ENCODE peak calls at places on chromosomes 5 and 9, in eight cellular contexts. Q is heart right ventricle, L is AG09319, Z is endothelial cell, K is epithelial cell of esophagus, B is body of pancreas, M is fibroblast of mammary gland, V is GM10248. T is an unnamed sample.

GRCh38 chr9:111187376-111187775 is 142.6 kb downstream of the OR2K2 start:
- DNase-seq in L (no peak), K (no peak), Z (no peak), V (no peak), B (no peak), M (no peak), Q (no peak), T (no peak)

GRCh38 chr5:119270955-119271757 is 84.7 kb upstream of the TNFAIP8 start:
- DNase-seq in B (peak; percentile 38), Z (no peak), Q (no peak), V (no peak), K (no peak), L (no peak), M (no peak), T (peak; percentile 46)

GRCh38 chr9:136689108-136689460 is 1.8 kb upstream of the AGPAT2 start:
- DNase-seq in M (no peak), Q (no peak), L (no peak), V (no peak), K (no peak), B (no peak), Z (no peak), T (no peak)

GRCh38 chr9:132662152-132662945 is 7.4 kb downstream of the DDX31 start:
- DNase-seq in Z (no peak), K (no peak), Q (no peak), B (no peak), M (no peak), L (no peak), V (no peak), T (no peak)

GRCh38 chr5:96691503-96692303 is 29.5 kb downstream of the CAST start:
- DNase-seq in L (peak; percentile 44), V (no peak), B (no peak), Q (no peak), M (no peak), Z (no peak), K (peak; percentile 57), T (peak; percentile 74)

GRCh38 chr5:156402387-156402921 is 75.5 kb downstream of the SGCD start:
- DNase-seq in Z (no peak), Q (no peak), L (no peak), M (no peak), B (no peak), V (peak; percentile 74), K (peak; percentile 68), T (peak; percentile 58)

GRCh38 chr9:98208635-98209034 is 16.2 kb upstream of the CORO2A start:
- DNase-seq in M (no peak), Q (no peak), L (no peak), V (no peak), Z (no peak), B (no peak), K (no peak), T (no peak)

GRCh38 chr5:149381986-149382338 is 2.9 kb upstream of the IL17B start:
- DNase-seq in L (no peak), M (peak; percentile 69), B (peak; percentile 73), K (peak; percentile 63), Q (peak; percentile 88), Z (peak; percentile 91), V (peak; percentile 89), T (peak; percentile 78)

GRCh38 chr9:86589273-86589672 is 235.1 kb upstream of the TUT7 start:
- DNase-seq in Q (no peak), K (no peak), M (no peak), Z (peak; percentile 17), B (no peak), L (no peak), V (no peak), T (no peak)

GRCh38 chr5:154467655-154468354 is 10.2 kb downstream of the HAND1 start:
- DNase-seq in L (no peak), V (peak; percentile 86), Q (peak; percentile 76), Z (peak; percentile 86), M (peak; percentile 62), B (peak; percentile 78), K (peak; percentile 72), T (peak; percentile 83)

GRCh38 chr5:137446611-137447010 is 52.5 kb downstream of the SPOCK1 start:
- DNase-seq in V (no peak), M (no peak), Z (no peak), Q (no peak), L (no peak), K (no peak), B (no peak), T (peak; percentile 14)

GRCh38 chr5:61754792-61755191 is 422.7 kb downstream of the ZSWIM6 start:
- DNase-seq in L (no peak), B (no peak), M (no peak), K (no peak), Q (no peak), V (no peak), Z (no peak), T (no peak)

DNA sequence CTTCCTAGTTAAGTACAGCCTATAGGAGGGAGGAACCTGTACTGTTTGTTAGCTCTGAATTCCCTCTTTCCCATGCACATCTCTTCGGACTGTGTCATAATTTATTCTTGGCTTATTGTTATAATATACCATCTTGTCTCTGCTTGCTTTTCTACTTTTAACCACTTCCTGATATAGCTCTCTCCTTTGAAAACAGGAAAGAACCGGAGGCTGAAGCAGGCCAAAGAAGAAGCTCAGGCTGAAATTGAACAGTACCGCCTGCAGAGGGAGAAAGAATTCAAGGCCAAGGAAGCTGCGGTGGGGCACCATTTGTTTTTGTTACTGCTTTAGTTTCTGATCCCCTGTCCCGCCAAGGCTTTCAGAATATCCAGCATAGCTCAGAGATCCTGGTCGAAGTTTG is 4.8 kb downstream of the ATP6V1G1 start:
- DNase-seq in Q (peak; percentile 26), M (peak; percentile 37), Z (peak; percentile 33), B (no peak), L (no peak), K (peak; percentile 86), V (peak; percentile 37), T (no peak)
- TF ChIP-seq CTCF in Q (peak; percentile 35), M (peak; percentile 34), Z (no peak), B (no peak), L (no peak), K (peak; percentile 63), V (peak; percentile 27), T (no peak)

GRCh38 chr5:16588434-16589214 is 28.2 kb downstream of the RETREG1 start:
- DNase-seq in M (no peak), K (no peak), V (no peak), B (no peak), Q (no peak), Z (no peak), L (no peak), T (no peak)

GRCh38 chr5:16580382-16580781 is 36.4 kb downstream of the RETREG1 start:
- DNase-seq in K (no peak), Q (peak; percentile 21), Z (no peak), V (no peak), B (no peak), M (no peak), L (no peak), T (no peak)

GRCh38 chr5:16589658-16590057 is 27.1 kb downstream of the RETREG1 start:
- DNase-seq in V (no peak), L (no peak), M (no peak), Z (no peak), B (no peak), Q (no peak), K (no peak), T (no peak)

GRCh38 chr5:16582081-16582480 is 34.7 kb downstream of the RETREG1 start:
- DNase-seq in B (no peak), Z (no peak), Q (no peak), K (peak; percentile 68), L (no peak), V (no peak), M (peak; percentile 16), T (no peak)

GRCh38 chr5:16585028-16585667 is 31.6 kb downstream of the RETREG1 start:
- DNase-seq in M (no peak), Z (no peak), L (no peak), K (peak; percentile 18), V (no peak), Q (no peak), B (no peak), T (peak; percentile 24)
- TF ChIP-seq CTCF in M (peak; percentile 42), Z (peak; percentile 40), L (peak; percentile 29), K (peak; percentile 68), V (peak; percentile 36), Q (peak; percentile 12), B (peak; percentile 28), T (peak; percentile 62)

GRCh38 chr9:116287721-116288120 is 134.1 kb downstream of the PAPPA start:
- DNase-seq in Q (no peak), Z (no peak), B (no peak), M (peak; percentile 89), K (no peak), L (no peak), V (no peak), T (peak; percentile 45)

GRCh38 chr9:116282598-116282997 is 129.0 kb downstream of the PAPPA start:
- DNase-seq in K (no peak), M (no peak), Z (no peak), L (no peak), Q (no peak), B (no peak), V (no peak), T (no peak)

GRCh38 chr9:116286287-116286686 is 132.7 kb downstream of the PAPPA start:
- DNase-seq in Q (no peak), M (no peak), V (no peak), Z (no peak), K (no peak), B (no peak), L (no peak), T (no peak)

GRCh38 chr9:116284518-116284917 is 130.9 kb downstream of the PAPPA start:
- DNase-seq in V (no peak), Z (no peak), Q (no peak), L (no peak), K (no peak), B (no peak), M (no peak), T (no peak)

GRCh38 chr9:116285320-116285719 is 131.7 kb downstream of the PAPPA start:
- DNase-seq in Q (no peak), B (no peak), Z (no peak), L (no peak), K (no peak), M (no peak), V (no peak), T (no peak)
- TF ChIP-seq CTCF in Q (no peak), B (no peak), Z (no peak), L (no peak), K (peak; percentile 20), M (peak; percentile 9), V (no peak), T (peak; percentile 7)

DNA sequence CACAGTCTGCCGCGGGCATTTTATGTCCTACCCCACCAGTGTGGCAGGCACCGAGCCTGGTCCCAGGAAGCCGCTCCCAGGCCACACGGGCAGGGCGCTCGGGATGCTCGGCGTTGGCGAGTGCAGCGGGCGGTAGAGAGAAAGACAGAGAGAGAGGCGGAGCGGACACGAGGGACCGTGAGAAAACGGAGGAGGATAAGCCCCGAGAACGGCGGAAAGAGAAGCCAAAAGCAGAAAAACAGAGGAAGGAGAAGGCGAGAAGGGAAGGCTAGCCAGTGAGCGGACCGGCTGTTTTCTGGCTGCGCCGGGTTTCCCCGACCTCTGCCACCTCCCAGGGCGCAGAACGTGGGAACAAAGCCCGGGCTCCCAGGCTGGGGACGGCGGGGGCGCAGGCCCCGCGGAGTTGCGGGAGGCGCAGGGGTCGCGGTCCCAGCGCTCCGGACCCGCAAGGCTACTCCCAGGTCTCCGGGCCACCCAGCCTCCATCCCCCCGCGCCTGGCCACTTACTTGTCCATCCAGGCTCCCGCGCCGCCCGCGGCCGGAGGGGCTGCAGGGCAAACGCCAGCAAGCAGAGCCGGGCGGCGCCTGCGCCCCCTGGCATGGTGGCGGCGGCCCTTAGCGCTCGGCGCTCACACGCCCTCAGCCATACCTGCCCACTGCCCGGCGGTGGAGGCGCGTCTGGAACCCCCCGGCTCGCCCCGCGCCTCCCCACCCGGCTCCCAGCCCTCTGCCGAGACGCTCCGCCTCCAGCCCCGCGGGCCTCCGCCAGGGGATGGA is at the start of gene ADAM19:
- DNase-seq in V (peak; percentile 82), M (peak; percentile 48), Z (peak; percentile 77), Q (peak; percentile 32), B (peak; percentile 15), K (peak; percentile 38), L (no peak), T (peak; percentile 36)
- TF ChIP-seq CTCF in V (no peak), M (no peak), Z (no peak), Q (peak; percentile 26), B (no peak), K (no peak), L (no peak), T (no peak)

T was measured in MCF 10A.